ENCODE peak calls at places on chromosome 15, in four cellular contexts. P is activated T-cell treated with anti-CD3 and anti-CD28 coated beads, Interleukin-2, amount 50 U/mL, for 1 hour; Y is NCI-H2081 treated with DMSO at 0.1 percent for 48 hours; M is brain microvascular endothelial cell. L is an unnamed sample.

GRCh38 chr15:39553947-39554731 is 26.7 kb upstream of the THBS1 start:
- DNase-seq in P (no peak), Y (peak), M (no peak), L (no peak)

GRCh38 chr15:28132524-28133275 is 33.6 kb upstream of the OCA2 start:
- DNase-seq in P (no peak), Y (no peak), M (peak), L (no peak)

GRCh38 chr15:67178569-67179210 is 75.8 kb downstream of the AAGAB start:
- DNase-seq in P (no peak), Y (no peak), M (peak), L (no peak)

GRCh38 chr15:23467110-23467600 is 20.1 kb upstream of the GOLGA6L2 start:
- DNase-seq in P (no peak), Y (no peak), M (no peak), L (no peak)

GRCh38 chr15:65368646-65369045 is 9.2 kb downstream of the IGDCC3 start:
- DNase-seq in P (no peak), Y (no peak), M (no peak), L (no peak)

GRCh38 chr15:73746288-73746687 is 6.9 kb downstream of the INSYN1 start:
- DNase-seq in P (no peak), Y (no peak), M (no peak), L (no peak)

GRCh38 chr15:67794832-67795574 is 30.3 kb upstream of the SKOR1 start:
- DNase-seq in P (no peak), Y (no peak), M (no peak), L (no peak)

GRCh38 chr15:60591491-60592385 is 112.8 kb upstream of the ICE2 start:
- DNase-seq in P (peak), Y (no peak), M (no peak), L (peak)

GRCh38 chr15:77819271-77819806 is 186.6 kb upstream of the LINGO1 start:
- DNase-seq in P (no peak), Y (no peak), M (no peak), L (no peak)

GRCh38 chr15:99106417-99107220 is 1.7 kb downstream of the SYNM start:
- DNase-seq in P (no peak), Y (no peak), M (peak), L (no peak)

GRCh38 chr15:88312941-88313579 is 56.5 kb upstream of the NTRK3 start:
- DNase-seq in P (no peak), Y (no peak), M (no peak), L (no peak)

GRCh38 chr15:63950911-63951481 is 95.3 kb downstream of the DAPK2 start:
- DNase-seq in P (no peak), Y (no peak), M (peak), L (no peak)

GRCh38 chr15:43828061-43828657 is 1.4 kb downstream of the WDR76 start:
- DNase-seq in P (no peak), Y (no peak), M (no peak), L (no peak)

GRCh38 chr15:31456329-31457060 is 129.9 kb downstream of the KLF13 start:
- DNase-seq in P (no peak), Y (no peak), M (no peak), L (no peak)

GRCh38 chr15:95921404-95921803 is 409.1 kb upstream of the NR2F2 start:
- DNase-seq in P (no peak), Y (no peak), M (no peak), L (no peak)

GRCh38 chr15:80328496-80328895 is 75.7 kb upstream of the ARNT2 start:
- DNase-seq in P (no peak), Y (no peak), M (no peak), L (no peak)

GRCh38 chr15:45499426-45499825 is 23.1 kb downstream of the SLC30A4 start:
- DNase-seq in P (no peak), Y (no peak), M (peak), L (no peak)

GRCh38 chr15:98241032-98241554 is 280.6 kb downstream of the ARRDC4 start:
- DNase-seq in P (no peak), Y (no peak), M (no peak), L (no peak)

L was measured in activated B cell treated with CpG ODN at 0.5 μM for 24 hours.